ENCODE peak calls at places on chromosomes 12 and 14, in four cellular contexts. One of them, this sample, is unnamed.

GRCh38 chr14:59213368-59214315 is 25.2 kb downstream of the DAAM1 start:
- DNase-seq in B cell: no peak
- DNase-seq in heart left ventricle: no peak
- DNase-seq in endothelial cell of umbilical vein: no peak
- DNase-seq in this sample: no peak

GRCh38 chr12:132426349-132427176 is 63.4 kb upstream of the FBRSL1 start:
- DNase-seq in B cell: no peak
- DNase-seq in endothelial cell of umbilical vein: no peak
- DNase-seq in heart left ventricle: no peak
- DNase-seq in this sample: no peak

GRCh38 chr14:84850595-84850994 is 679.3 kb upstream of the FLRT2 start:
- DNase-seq in heart left ventricle: no peak
- DNase-seq in B cell: no peak
- DNase-seq in endothelial cell of umbilical vein: no peak
- DNase-seq in this sample: no peak

GRCh38 chr14:101466456-101467180 is 94.7 kb upstream of the DIO3 start:
- DNase-seq in B cell: no peak
- DNase-seq in heart left ventricle: no peak
- DNase-seq in endothelial cell of umbilical vein: no peak
- DNase-seq in this sample: no peak

GRCh38 chr12:76914102-76914859 is 35.5 kb upstream of the CSRP2 start:
- DNase-seq in B cell: no peak
- DNase-seq in heart left ventricle: no peak
- DNase-seq in endothelial cell of umbilical vein: no peak
- DNase-seq in this sample: no peak

GRCh38 chr12:115261691-115262398 is 577.9 kb upstream of the TBX3 start:
- DNase-seq in heart left ventricle: no peak
- DNase-seq in B cell: no peak
- DNase-seq in endothelial cell of umbilical vein: no peak
- DNase-seq in this sample: no peak

GRCh38 chr14:58875613-58876012 is 237.9 kb downstream of the DACT1 start:
- DNase-seq in heart left ventricle: no peak
- DNase-seq in B cell: no peak
- DNase-seq in endothelial cell of umbilical vein: no peak
- DNase-seq in this sample: no peak

GRCh38 chr12:124648710-124649384 is 81.4 kb upstream of the NCOR2 start:
- DNase-seq in endothelial cell of umbilical vein: no peak
- DNase-seq in heart left ventricle: no peak
- DNase-seq in B cell: no peak
- DNase-seq in this sample: no peak

GRCh38 chr12:76143343-76144252 is 59.1 kb upstream of the NAP1L1 start:
- DNase-seq in heart left ventricle: no peak
- DNase-seq in endothelial cell of umbilical vein: no peak
- DNase-seq in B cell: no peak
- DNase-seq in this sample: no peak

GRCh38 chr14:34873591-34874385 is 1.4 kb downstream of the BAZ1A start:
- DNase-seq in endothelial cell of umbilical vein: peak
- DNase-seq in B cell: peak
- DNase-seq in heart left ventricle: peak
- DNase-seq in this sample: peak

GRCh38 chr12:107393043-107393725 is 292.4 kb upstream of the PWP1 start:
- DNase-seq in endothelial cell of umbilical vein: peak
- DNase-seq in heart left ventricle: no peak
- DNase-seq in B cell: no peak
- DNase-seq in this sample: no peak

GRCh38 chr12:28750946-28751714 is 397.9 kb upstream of the FAR2 start:
- DNase-seq in B cell: no peak
- DNase-seq in endothelial cell of umbilical vein: no peak
- DNase-seq in heart left ventricle: no peak
- DNase-seq in this sample: no peak

GRCh38 chr12:267581-268482 is 5.2 kb upstream of the SLC6A13 start:
- DNase-seq in endothelial cell of umbilical vein: no peak
- DNase-seq in heart left ventricle: no peak
- DNase-seq in B cell: no peak
- DNase-seq in this sample: no peak

GRCh38 chr14:57008534-57008933 is 198.3 kb upstream of the OTX2 start:
- DNase-seq in endothelial cell of umbilical vein: no peak
- DNase-seq in B cell: no peak
- DNase-seq in heart left ventricle: no peak
- DNase-seq in this sample: no peak

GRCh38 chr12:105212431-105212830 is 23.5 kb downstream of the APPL2 start:
- DNase-seq in heart left ventricle: no peak
- DNase-seq in B cell: no peak
- DNase-seq in endothelial cell of umbilical vein: no peak
- DNase-seq in this sample: no peak

GRCh38 chr12:128811806-128812205 is 12.0 kb downstream of the SLC15A4 start:
- DNase-seq in endothelial cell of umbilical vein: no peak
- DNase-seq in heart left ventricle: no peak
- DNase-seq in B cell: no peak
- DNase-seq in this sample: no peak

GRCh38 chr12:1605129-1606020 is 11.0 kb upstream of the FBXL14 start:
- DNase-seq in B cell: peak
- DNase-seq in heart left ventricle: peak
- DNase-seq in endothelial cell of umbilical vein: peak
- DNase-seq in this sample: peak

GRCh38 chr12:59657266-59657665 is 61.4 kb downstream of the SLC16A7 start:
- DNase-seq in endothelial cell of umbilical vein: no peak
- DNase-seq in heart left ventricle: no peak
- DNase-seq in B cell: no peak
- DNase-seq in this sample: no peak

GRCh38 chr12:82874935-82875334 is 188.2 kb downstream of the TMTC2 start:
- DNase-seq in endothelial cell of umbilical vein: no peak
- DNase-seq in B cell: no peak
- DNase-seq in heart left ventricle: no peak
- DNase-seq in this sample: no peak

GRCh38 chr14:23528555-23528954 is 23.0 kb downstream of the ZFHX2 start:
- DNase-seq in endothelial cell of umbilical vein: no peak
- DNase-seq in B cell: no peak
- DNase-seq in heart left ventricle: no peak
- DNase-seq in this sample: no peak

GRCh38 chr14:57209561-57209960 is 59.1 kb downstream of the EXOC5 start:
- DNase-seq in B cell: no peak
- DNase-seq in heart left ventricle: no peak
- DNase-seq in endothelial cell of umbilical vein: no peak
- DNase-seq in this sample: no peak

GRCh38 chr14:100549834-100550625 is 37.2 kb downstream of the BEGAIN start:
- DNase-seq in endothelial cell of umbilical vein: no peak
- DNase-seq in heart left ventricle: no peak
- DNase-seq in B cell: no peak
- DNase-seq in this sample: no peak

DNA sequence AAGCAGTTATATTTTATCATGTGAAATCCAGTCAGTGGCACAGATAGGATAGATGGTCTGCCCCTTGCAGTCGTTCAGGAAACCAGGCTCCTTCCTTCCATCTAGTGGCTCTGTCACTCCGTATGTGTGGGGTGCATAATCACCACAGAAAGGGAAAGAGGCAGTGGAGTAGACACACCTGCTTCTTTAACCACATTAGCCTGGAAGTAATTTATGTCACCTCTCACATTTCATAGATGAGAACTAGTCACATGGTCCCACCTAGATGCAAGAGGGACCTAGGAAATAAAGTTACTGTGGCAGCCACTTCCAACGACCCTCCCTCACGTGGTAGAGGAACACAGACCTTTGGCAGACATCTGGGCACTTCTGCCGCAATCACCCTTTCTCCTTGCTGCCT is 14.2 kb upstream of the RNU6-8 start:
- DNase-seq in B cell: no peak
- DNase-seq in endothelial cell of umbilical vein: no peak
- DNase-seq in heart left ventricle: no peak
- DNase-seq in this sample: no peak
- TF ChIP-seq CTCF in B cell: no peak
- TF ChIP-seq CTCF in endothelial cell of umbilical vein: no peak
- TF ChIP-seq CTCF in heart left ventricle: no peak
- TF ChIP-seq CTCF in this sample: no peak

GRCh38 chr12:100733817-100734593 is 60.6 kb upstream of the ANO4 start:
- DNase-seq in endothelial cell of umbilical vein: peak
- DNase-seq in B cell: no peak
- DNase-seq in heart left ventricle: no peak
- DNase-seq in this sample: no peak
- TF ChIP-seq CTCF in endothelial cell of umbilical vein: peak
- TF ChIP-seq CTCF in B cell: no peak
- TF ChIP-seq CTCF in heart left ventricle: peak
- TF ChIP-seq CTCF in this sample: peak

GRCh38 chr12:96623155-96623554 is 133.8 kb downstream of the CFAP54 start:
- DNase-seq in B cell: no peak
- DNase-seq in heart left ventricle: no peak
- DNase-seq in endothelial cell of umbilical vein: no peak
- DNase-seq in this sample: no peak

DNA sequence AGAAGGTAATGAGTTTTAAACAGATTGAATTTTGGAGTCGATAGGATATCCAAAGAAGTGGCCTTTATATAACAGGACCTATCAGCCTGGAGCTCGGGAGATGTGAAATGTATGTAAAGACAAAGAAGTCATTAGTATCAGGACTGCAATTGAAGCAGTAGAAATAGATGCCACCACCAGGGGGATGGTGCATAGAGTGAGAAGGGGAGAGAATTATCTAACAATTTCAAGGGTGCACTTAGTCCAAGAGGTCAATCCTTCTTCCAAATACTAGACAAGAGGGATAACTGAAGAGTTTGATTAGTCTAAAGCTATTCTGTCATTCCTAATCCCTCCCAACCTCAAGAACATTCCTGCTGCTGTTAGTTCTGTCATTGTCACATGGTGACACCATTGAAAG is 127.8 kb downstream of the CFAP54 start:
- DNase-seq in heart left ventricle: no peak
- DNase-seq in B cell: no peak
- DNase-seq in endothelial cell of umbilical vein: no peak
- DNase-seq in this sample: no peak
- TF ChIP-seq CTCF in heart left ventricle: no peak
- TF ChIP-seq CTCF in B cell: no peak
- TF ChIP-seq CTCF in endothelial cell of umbilical vein: peak
- TF ChIP-seq CTCF in this sample: no peak

GRCh38 chr14:32694795-32695449 is 243.8 kb upstream of the NPAS3 start:
- DNase-seq in B cell: no peak
- DNase-seq in heart left ventricle: no peak
- DNase-seq in endothelial cell of umbilical vein: no peak
- DNase-seq in this sample: no peak
- TF ChIP-seq CTCF in B cell: no peak
- TF ChIP-seq CTCF in heart left ventricle: no peak
- TF ChIP-seq CTCF in endothelial cell of umbilical vein: no peak
- TF ChIP-seq CTCF in this sample: no peak

GRCh38 chr14:20698018-20698329 is 9.4 kb downstream of the ANG start:
- DNase-seq in heart left ventricle: no peak
- DNase-seq in endothelial cell of umbilical vein: no peak
- DNase-seq in B cell: no peak
- DNase-seq in this sample: no peak
- TF ChIP-seq CTCF in heart left ventricle: peak
- TF ChIP-seq CTCF in endothelial cell of umbilical vein: no peak
- TF ChIP-seq CTCF in B cell: peak
- TF ChIP-seq CTCF in this sample: no peak

GRCh38 chr12:53048033-53048779 is 1.7 kb upstream of the TNS2 start:
- DNase-seq in endothelial cell of umbilical vein: peak
- DNase-seq in heart left ventricle: peak
- DNase-seq in B cell: no peak
- DNase-seq in this sample: peak
- TF ChIP-seq CTCF in endothelial cell of umbilical vein: no peak
- TF ChIP-seq CTCF in heart left ventricle: peak
- TF ChIP-seq CTCF in B cell: no peak
- TF ChIP-seq CTCF in this sample: peak

GRCh38 chr12:13900718-13901117 is 80.7 kb downstream of the GRIN2B start:
- DNase-seq in B cell: no peak
- DNase-seq in heart left ventricle: no peak
- DNase-seq in endothelial cell of umbilical vein: no peak
- DNase-seq in this sample: no peak

GRCh38 chr12:13897811-13898210 is 83.6 kb downstream of the GRIN2B start:
- DNase-seq in heart left ventricle: no peak
- DNase-seq in B cell: no peak
- DNase-seq in endothelial cell of umbilical vein: no peak
- DNase-seq in this sample: no peak

GRCh38 chr12:13891902-13892301 is 89.5 kb downstream of the GRIN2B start:
- DNase-seq in endothelial cell of umbilical vein: no peak
- DNase-seq in heart left ventricle: no peak
- DNase-seq in B cell: no peak
- DNase-seq in this sample: no peak

DNA sequence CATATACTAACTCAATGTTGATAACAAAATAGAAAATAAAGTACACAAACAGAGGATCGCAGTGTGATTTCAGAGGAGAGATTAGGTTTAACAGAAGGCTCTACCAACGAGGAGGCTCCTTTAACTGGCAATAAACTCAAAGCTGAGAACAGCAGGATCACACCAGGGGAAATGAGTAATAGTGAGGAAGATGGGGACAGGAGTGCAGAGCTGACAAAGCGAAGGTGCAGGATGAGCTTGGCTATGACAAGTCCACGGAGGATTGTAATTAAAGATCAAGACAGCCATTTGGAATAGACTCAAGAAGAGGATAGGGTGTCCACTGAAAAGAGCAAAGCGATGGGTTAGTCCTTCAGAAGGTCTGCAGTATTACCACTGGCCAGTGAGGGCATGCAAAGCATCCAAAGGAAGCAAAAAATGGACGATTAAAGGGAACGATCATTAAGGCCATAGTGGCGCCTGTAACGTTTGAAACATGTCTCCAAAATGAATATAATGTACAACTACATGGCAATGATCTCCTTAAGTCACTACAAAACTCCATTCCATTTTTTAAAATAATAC is 85.3 kb downstream of the GRIN2B start:
- DNase-seq in B cell: no peak
- DNase-seq in heart left ventricle: no peak
- DNase-seq in endothelial cell of umbilical vein: no peak
- DNase-seq in this sample: no peak
- TF ChIP-seq CTCF in B cell: no peak
- TF ChIP-seq CTCF in heart left ventricle: no peak
- TF ChIP-seq CTCF in endothelial cell of umbilical vein: no peak
- TF ChIP-seq CTCF in this sample: no peak

DNA sequence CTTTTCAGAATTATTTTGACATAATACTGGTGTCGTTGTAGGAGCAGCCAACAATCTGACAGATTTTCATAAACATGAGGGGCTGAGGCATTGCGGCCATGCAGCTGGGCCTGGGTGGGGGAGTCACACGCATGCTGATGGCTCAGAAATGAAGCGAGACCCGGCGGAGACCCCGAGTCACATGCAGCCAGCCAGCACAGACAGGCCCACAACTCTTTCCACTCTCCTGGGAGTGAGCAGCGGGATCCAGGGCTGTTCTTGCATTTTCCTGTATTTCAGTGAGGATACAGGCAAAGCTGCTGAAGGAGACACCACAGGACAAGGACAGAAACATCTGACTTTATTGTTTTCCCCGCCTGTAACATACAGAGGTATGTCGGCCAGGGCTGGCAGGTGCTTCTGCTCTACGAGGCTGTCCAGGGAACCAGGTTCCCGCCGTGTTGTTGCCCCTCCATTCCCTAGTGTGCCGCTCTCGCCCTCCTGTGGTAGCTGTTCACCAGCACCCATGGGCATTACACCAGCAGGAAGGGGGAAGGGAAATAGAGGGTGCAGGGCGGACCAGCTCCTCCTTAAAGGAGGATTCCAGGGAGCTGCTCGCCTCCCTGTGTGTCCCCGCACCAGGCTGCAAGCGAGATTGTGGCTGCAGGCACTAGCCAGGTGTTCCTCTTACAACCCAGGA is 30.5 kb downstream of the FZD10 start:
- DNase-seq in B cell: no peak
- DNase-seq in heart left ventricle: no peak
- DNase-seq in endothelial cell of umbilical vein: no peak
- DNase-seq in this sample: no peak
- TF ChIP-seq CTCF in B cell: no peak
- TF ChIP-seq CTCF in heart left ventricle: no peak
- TF ChIP-seq CTCF in endothelial cell of umbilical vein: no peak
- TF ChIP-seq CTCF in this sample: no peak

GRCh38 chr12:49946086-49946485 is 4.5 kb upstream of the AQP2 start:
- DNase-seq in heart left ventricle: no peak
- DNase-seq in B cell: no peak
- DNase-seq in endothelial cell of umbilical vein: no peak
- DNase-seq in this sample: no peak
- TF ChIP-seq CTCF in heart left ventricle: no peak
- TF ChIP-seq CTCF in B cell: no peak
- TF ChIP-seq CTCF in endothelial cell of umbilical vein: no peak
- TF ChIP-seq CTCF in this sample: no peak